ENCODE peak calls at places on chromosome 13, in four cellular contexts. V is GM06990; U is neuronal stem cell; H is CD8-positive, alpha-beta T cell. A is an unnamed sample.

GRCh38 chr13:111540486-111540885 is 220.0 kb downstream of the TEX29 start:
- DNase-seq in V (no peak), U (no peak), H (no peak), A (no peak)

GRCh38 chr13:40469581-40470282 is 196.7 kb downstream of the FOXO1 start:
- DNase-seq in V (no peak), U (no peak), H (no peak), A (no peak)

GRCh38 chr13:51590966-51591627 is 6.8 kb downstream of the WDFY2 start:
- DNase-seq in V (no peak), U (no peak), H (no peak), A (no peak)

GRCh38 chr13:102800145-102801041 is 1.5 kb downstream of the BIVM start:
- DNase-seq in V (peak; percentile 89), U (peak; percentile 71), H (peak; percentile 77), A (peak; percentile 93)

GRCh38 chr13:88162076-88162702 is 491.0 kb downstream of the SLITRK5 start:
- DNase-seq in V (no peak), U (no peak), H (no peak), A (no peak)

GRCh38 chr13:39637890-39638289 is 17.6 kb upstream of the COG6 start:
- DNase-seq in V (no peak), U (no peak), H (no peak), A (no peak)

GRCh38 chr13:106467406-106468122 is 67.9 kb downstream of the EFNB2 start:
- DNase-seq in V (no peak), U (no peak), H (no peak), A (peak; percentile 39)

GRCh38 chr13:44313674-44314073 is 60.0 kb upstream of the SERP2 start:
- DNase-seq in V (no peak), U (no peak), H (no peak), A (no peak)

GRCh38 chr13:102399791-102400618 is 1.8 kb downstream of the FGF14 start:
- DNase-seq in V (peak; percentile 20), U (no peak), H (no peak), A (peak; percentile 75)

GRCh38 chr13:101423872-101424271 is 7.6 kb upstream of the NALCN start:
- DNase-seq in V (no peak), U (no peak), H (no peak), A (no peak)

GRCh38 chr13:112052213-112052612 is 14.7 kb upstream of the SOX1 start:
- DNase-seq in V (no peak), U (no peak), H (no peak), A (no peak)

GRCh38 chr13:77696863-77697207 is 652 bp upstream of the SLAIN1 start:
- DNase-seq in V (no peak), U (no peak), H (no peak), A (no peak)

GRCh38 chr13:77698211-77699058 is 948 bp downstream of the SLAIN1 start:
- DNase-seq in V (peak; percentile 58), U (peak; percentile 36), H (peak; percentile 29), A (peak; percentile 64)

GRCh38 chr13:77697208-77698103 is at the start of gene SLAIN1:
- DNase-seq in V (peak; percentile 90), U (peak; percentile 85), H (peak; percentile 76), A (peak; percentile 94)

GRCh38 chr13:77693449-77693940 is 4.0 kb upstream of the SLAIN1 start:
- DNase-seq in V (no peak), U (no peak), H (no peak), A (no peak)

DNA sequence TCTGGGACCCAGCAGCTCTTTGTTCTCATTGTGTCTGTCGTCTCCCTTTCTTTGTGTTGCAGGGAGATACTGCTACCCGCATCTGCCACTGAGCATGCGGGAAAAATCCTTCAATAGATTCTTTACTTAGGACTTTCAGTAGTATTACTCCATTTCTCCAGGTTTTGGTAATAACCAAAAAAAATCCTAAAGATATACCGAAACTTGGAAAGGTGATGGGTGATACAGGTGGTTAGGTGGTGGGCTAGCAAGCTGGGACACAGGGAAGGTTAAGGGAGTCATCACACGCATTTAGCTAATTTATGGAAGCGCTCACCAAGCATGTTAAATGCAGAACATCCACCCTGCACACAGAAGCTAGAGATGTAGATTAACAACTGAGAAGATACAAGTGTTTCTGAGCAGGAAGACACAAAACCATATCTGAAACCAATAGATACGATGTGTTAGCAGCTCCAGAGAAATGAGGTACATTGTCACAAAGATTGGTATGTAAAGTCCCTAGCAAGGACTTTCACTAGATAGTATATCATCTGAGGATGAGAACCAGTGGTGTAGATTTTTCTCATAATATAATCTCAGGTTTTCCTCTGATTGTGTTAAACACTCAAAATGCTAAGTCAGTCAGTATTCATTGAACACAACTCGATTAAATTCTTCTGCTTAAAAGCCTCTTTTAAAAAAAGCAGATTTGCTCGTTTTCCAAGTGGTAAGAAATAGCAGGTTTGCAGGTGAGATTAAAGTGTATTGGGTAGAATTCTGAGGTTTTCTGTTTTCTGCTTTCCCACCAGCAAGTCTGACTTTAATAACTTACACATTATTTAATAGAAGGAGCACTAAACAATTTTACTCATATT is 1.3 kb upstream of the SLAIN1 start:
- DNase-seq in V (peak; percentile 32), U (peak; percentile 37), H (no peak), A (no peak)
- H3K4me3 ChIP-seq in V (no peak overlapping the region), U (peak overlapping the region; percentile 58), H (peak overlapping the region; percentile 88), A (no peak overlapping the region)

DNA sequence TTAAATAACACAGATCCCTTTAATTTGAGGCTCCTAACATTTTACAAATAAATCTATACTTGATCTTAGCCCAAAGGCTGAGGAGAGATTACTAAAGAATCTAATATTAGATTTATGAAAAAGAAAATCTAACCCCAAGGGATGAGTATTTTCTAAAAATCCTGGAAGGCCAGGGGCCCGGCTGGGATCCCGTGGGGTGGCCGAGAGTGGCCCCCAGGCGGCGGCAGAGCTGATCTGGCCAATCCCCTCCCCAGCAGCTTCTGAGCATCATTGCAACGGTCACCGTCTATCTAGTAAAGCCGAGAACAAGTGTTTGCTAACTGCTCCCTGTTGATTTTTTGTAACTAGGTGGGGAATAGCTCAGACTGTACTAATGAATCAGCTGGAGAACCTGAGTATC is 37.5 kb downstream of the ADPRHL1 start:
- DNase-seq in V (no peak), U (no peak), H (no peak), A (peak; percentile 79)
- H3K27me3 ChIP-seq in V (no peaks in the 10 kb centered on the region), U (no peaks in the 10 kb centered on the region), H (no peaks in the 10 kb centered on the region), A (no peaks in the 10 kb centered on the region)

GRCh38 chr13:110381029-110381360 is 73.9 kb downstream of the COL4A2 start:
- DNase-seq in V (no peak), U (no peak), H (no peak), A (no peak)

GRCh38 chr13:110380359-110381028 is 73.4 kb downstream of the COL4A2 start:
- DNase-seq in V (no peak), U (no peak), H (no peak), A (no peak)

GRCh38 chr13:110382229-110382628 is 75.1 kb downstream of the COL4A2 start:
- DNase-seq in V (no peak), U (no peak), H (no peak), A (no peak)

GRCh38 chr13:110379358-110379757 is 72.3 kb downstream of the COL4A2 start:
- DNase-seq in V (no peak), U (no peak), H (no peak), A (no peak)

GRCh38 chr13:110379905-110380341 is 72.8 kb downstream of the COL4A2 start:
- DNase-seq in V (no peak), U (no peak), H (no peak), A (peak; percentile 73)
- H3K36me3 ChIP-seq in V (no peaks in the 10 kb centered on the region), U (peaks cover 6% of the 10 kb centered on the region), H (no peaks in the 10 kb centered on the region), A (no peaks in the 10 kb centered on the region)

GRCh38 chr13:94712812-94713555 is 639 bp upstream of the SOX21 start:
- DNase-seq in V (peak; percentile 41), U (no peak), H (no peak), A (peak; percentile 79)
- H3K4me3 ChIP-seq in V (no peak overlapping the region), U (peak overlapping the region; percentile 79), H (no peak overlapping the region), A (peak overlapping the region; percentile 57)

DNA sequence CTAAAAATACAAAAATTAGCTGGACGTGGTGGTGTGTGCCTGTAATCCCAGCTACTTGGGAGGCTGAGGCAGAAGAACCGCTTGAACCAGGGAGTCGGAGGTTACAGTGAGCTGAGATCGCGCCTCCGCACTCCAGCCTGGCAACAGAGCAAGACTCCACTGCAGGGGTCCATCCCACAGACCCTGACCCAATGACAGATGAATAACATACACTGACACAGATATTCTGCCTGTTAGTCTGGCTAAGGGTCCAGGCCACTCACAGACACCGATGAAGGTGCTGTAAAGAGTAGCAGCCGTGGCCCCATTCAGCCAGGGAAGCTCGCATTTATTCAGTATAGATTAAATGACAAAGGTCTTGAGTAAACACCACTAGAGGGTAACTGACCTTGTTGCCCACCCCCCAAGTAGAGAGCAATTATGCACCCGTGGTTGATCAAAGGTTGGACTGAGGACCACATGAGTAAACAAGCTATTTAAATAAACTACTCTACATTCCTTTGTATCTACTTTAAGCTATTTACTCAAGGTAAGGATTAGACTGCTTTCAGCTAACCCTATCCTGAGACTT is 8.5 kb upstream of the CRYL1 start:
- DNase-seq in V (no peak), U (no peak), H (no peak), A (no peak)
- H3K27me3 ChIP-seq in V (no peaks in the 10 kb centered on the region), U (no peaks in the 10 kb centered on the region), H (no peaks in the 10 kb centered on the region), A (peaks cover 43% of the 10 kb centered on the region)

DNA sequence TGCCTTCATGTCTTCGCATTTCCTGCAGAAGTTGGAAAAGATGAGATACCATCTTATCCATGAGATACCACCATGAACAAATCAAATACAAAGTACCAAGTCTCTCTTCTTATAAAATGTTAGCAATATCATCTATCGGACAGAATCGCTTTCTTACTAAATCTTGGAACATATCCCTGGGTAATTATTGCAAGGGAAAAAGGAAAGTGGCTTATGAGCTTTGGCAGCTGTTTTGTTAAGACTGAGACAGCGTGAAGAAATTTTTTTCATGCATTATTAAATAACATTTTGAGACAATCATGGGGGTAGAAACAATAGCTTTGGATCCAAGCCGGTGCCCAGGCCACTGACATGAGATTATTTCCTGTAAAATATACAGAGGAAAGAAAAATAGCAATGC is 84.5 kb downstream of the DOCK9 start:
- DNase-seq in V (no peak), U (no peak), H (no peak), A (no peak)
- H3K36me3 ChIP-seq in V (no peaks in the 10 kb centered on the region), U (no peaks in the 10 kb centered on the region), H (peaks cover 44% of the 10 kb centered on the region), A (no peaks in the 10 kb centered on the region)

GRCh38 chr13:41548870-41549269 is 91.5 kb downstream of the RGCC start:
- DNase-seq in V (no peak), U (no peak), H (no peak), A (no peak)

GRCh38 chr13:41547253-41548000 is 90.1 kb downstream of the RGCC start:
- DNase-seq in V (no peak), U (no peak), H (no peak), A (peak; percentile 64)

GRCh38 chr13:41544824-41545707 is 87.7 kb downstream of the RGCC start:
- DNase-seq in V (no peak), U (no peak), H (no peak), A (no peak)

GRCh38 chr13:41548031-41548430 is 90.7 kb downstream of the RGCC start:
- DNase-seq in V (no peak), U (no peak), H (no peak), A (peak; percentile 38)

DNA sequence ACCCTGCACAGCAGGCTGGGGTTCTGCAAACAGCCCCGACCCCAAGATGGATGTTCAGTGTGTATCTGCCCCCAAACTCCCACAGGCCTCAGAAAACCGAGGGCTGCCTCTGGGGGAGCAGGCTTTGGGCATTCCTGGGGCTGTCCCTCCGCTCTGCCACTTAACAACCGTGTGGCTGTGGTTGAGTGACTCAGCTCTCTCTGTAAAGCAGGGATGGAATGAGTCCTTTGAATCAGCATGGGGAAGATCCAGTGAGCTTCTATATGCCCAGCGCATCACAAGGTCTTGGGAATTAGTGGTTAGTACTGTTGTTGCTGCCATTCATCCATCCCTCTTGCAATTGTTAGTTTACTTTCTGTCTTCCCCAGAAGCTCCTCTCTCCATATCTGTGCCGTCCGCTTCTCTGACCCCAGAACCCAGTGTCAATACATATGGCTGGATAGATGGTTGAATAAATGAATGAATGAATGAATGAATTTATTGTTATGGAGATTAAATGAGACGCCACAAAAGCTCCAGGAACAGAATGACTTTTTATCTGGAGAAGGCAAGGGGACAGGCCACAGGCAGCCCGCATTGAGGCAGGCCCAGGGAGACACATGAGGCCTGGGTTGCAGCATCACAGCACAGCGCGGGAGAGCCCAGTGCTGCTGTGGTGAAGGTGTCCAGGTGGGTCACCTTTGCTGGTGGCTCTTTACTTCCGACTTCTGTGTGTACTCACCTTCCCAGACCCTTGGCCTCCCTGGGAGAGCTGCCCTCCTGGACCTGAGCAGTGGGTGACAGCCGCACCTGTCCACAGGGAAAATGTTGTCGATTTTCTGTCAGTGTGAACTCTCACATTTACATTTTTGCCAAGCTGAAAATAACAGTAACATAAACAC is 89.3 kb downstream of the RGCC start:
- DNase-seq in V (no peak), U (no peak), H (no peak), A (peak; percentile 38)
- H3K4me3 ChIP-seq in V (no peak overlapping the region), U (no peak overlapping the region), H (no peak overlapping the region), A (no peak overlapping the region)